ENCODE peak calls at places on chromosomes 4 and X, in four cellular contexts. G is germinal center; F is naive thymus-derived CD8-positive, alpha-beta T cell; R is fibroblast of gingiva. P is an unnamed sample.

GRCh38 chrX:50594788-50595187 is 124.2 kb upstream of the DGKK start:
- DNase-seq in G (no peak), F (no peak), R (no peak), P (no peak)

GRCh38 chr4:8586246-8586645 is 6.1 kb downstream of the GPR78 start:
- DNase-seq in G (no peak), F (no peak), R (no peak), P (no peak)

GRCh38 chr4:23365086-23365485 is 524.8 kb downstream of the PPARGC1A start:
- DNase-seq in G (no peak), F (no peak), R (no peak), P (no peak)

GRCh38 chr4:134668237-134668636 is 466.6 kb upstream of the PABPC4L start:
- DNase-seq in G (no peak), F (no peak), R (no peak), P (no peak)

GRCh38 chr4:8048856-8049686 is 109.4 kb upstream of the AFAP1 start:
- DNase-seq in G (no peak), F (no peak), R (no peak), P (no peak)

GRCh38 chr4:71333960-71334951 is 4.6 kb upstream of the SLC4A4 start:
- DNase-seq in G (no peak), F (no peak), R (no peak), P (peak; percentile 36)

GRCh38 chrX:25052798-25053534 is 37.2 kb upstream of the ARX start:
- DNase-seq in G (no peak), F (no peak), R (no peak), P (no peak)

GRCh38 chr4:55781809-55782208 is 37.8 kb upstream of the EXOC1L start:
- DNase-seq in G (no peak), F (no peak), R (no peak), P (no peak)

GRCh38 chrX:146863566-146863965 is 49.0 kb upstream of the CXorf51A start:
- DNase-seq in G (no peak), F (no peak), R (no peak), P (no peak)

GRCh38 chrX:19647159-19647558 is 131.9 kb upstream of the MAP3K15 start:
- DNase-seq in G (no peak), F (no peak), R (no peak), P (no peak)

GRCh38 chr4:85510632-85510984 is 35.7 kb downstream of the ARHGAP24 start:
- DNase-seq in G (no peak), F (no peak), R (no peak), P (no peak)

GRCh38 chrX:71533514-71533849 is 578 bp downstream of the OGT start:
- DNase-seq in G (no peak), F (no peak), R (peak; percentile 7), P (no peak)

GRCh38 chrX:143945171-143945570 is 61.3 kb downstream of the UBE2NL start:
- DNase-seq in G (no peak), F (no peak), R (no peak), P (no peak)

GRCh38 chrX:97672138-97672537 is 788.4 kb downstream of the RPA4 start:
- DNase-seq in G (no peak), F (no peak), R (no peak), P (no peak)

GRCh38 chr4:38785901-38786402 is 3.2 kb upstream of the TLR10 start:
- DNase-seq in G (peak; percentile 49), F (no peak), R (no peak), P (no peak)

GRCh38 chrX:17812763-17813162 is 48.3 kb downstream of the RAI2 start:
- DNase-seq in G (no peak), F (no peak), R (peak; percentile 12), P (no peak)

GRCh38 chr4:186627226-186627865 is 72.0 kb upstream of the MTNR1A start:
- DNase-seq in G (no peak), F (no peak), R (no peak), P (no peak)

GRCh38 chr4:24743931-24744330 is 51.4 kb upstream of the SOD3 start:
- DNase-seq in G (no peak), F (no peak), R (no peak), P (peak; percentile 20)

GRCh38 chr4:78688385-78688784 is 87.8 kb upstream of the BMP2K start:
- DNase-seq in G (no peak), F (no peak), R (peak; percentile 50), P (peak; percentile 35)

GRCh38 chr4:137531121-137531520 is 1.2 kb downstream of the PCDH18 start:
- DNase-seq in G (no peak), F (no peak), R (peak; percentile 71), P (peak; percentile 33)

GRCh38 chr4:5361968-5362367 is 310.7 kb downstream of the STK32B start:
- DNase-seq in G (no peak), F (no peak), R (no peak), P (no peak)

GRCh38 chr4:123616970-123617392 is 220.4 kb downstream of the SPRY1 start:
- DNase-seq in G (no peak), F (peak; percentile 63), R (peak; percentile 60), P (peak; percentile 34)

GRCh38 chrX:48697182-48697727 is 721 bp downstream of the SUV39H1 start:
- DNase-seq in G (no peak), F (no peak), R (no peak), P (no peak)

GRCh38 chrX:70022608-70023007 is 27.1 kb downstream of the AWAT2 start:
- DNase-seq in G (no peak), F (no peak), R (no peak), P (no peak)

GRCh38 chr4:143286733-143287570 is 49.7 kb upstream of the GAB1 start:
- DNase-seq in G (no peak), F (no peak), R (peak; percentile 56), P (peak; percentile 51)

GRCh38 chr4:124079174-124079780 is 633.3 kb downstream of the ANKRD50 start:
- DNase-seq in G (no peak), F (no peak), R (no peak), P (no peak)

GRCh38 chr4:87044511-87045369 is 109.9 kb downstream of the AFF1 start:
- DNase-seq in G (no peak), F (no peak), R (no peak), P (no peak)

GRCh38 chrX:153370293-153371055 is 30.7 kb downstream of the PNMA6E start:
- DNase-seq in G (no peak), F (no peak), R (no peak), P (no peak)

GRCh38 chr4:101279377-101279871 is 67.9 kb downstream of the PPP3CA start:
- DNase-seq in G (peak; percentile 5), F (no peak), R (peak; percentile 98), P (peak; percentile 81)